ENCODE peak calls at places on chromosomes 5 and 9, in four cellular contexts. One of them, this sample, is unnamed.

GRCh38 chr9:112046181-112046580 is 128.9 kb downstream of the SUSD1 start:
- DNase-seq in glutamatergic neuron: no peak
- DNase-seq in ovary: no peak
- DNase-seq in cardiac muscle cell: no peak
- DNase-seq in this sample: no peak

GRCh38 chr9:130266236-130267098 is 907 bp downstream of the HMCN2 start:
- DNase-seq in ovary: no peak
- DNase-seq in cardiac muscle cell: no peak
- DNase-seq in glutamatergic neuron: no peak
- DNase-seq in this sample: no peak

GRCh38 chr9:74218374-74219063 is 278.6 kb upstream of the RORB start:
- DNase-seq in glutamatergic neuron: no peak
- DNase-seq in ovary: no peak
- DNase-seq in cardiac muscle cell: no peak
- DNase-seq in this sample: no peak

GRCh38 chr5:181028032-181028819 is 11.8 kb upstream of the BTNL9 start:
- DNase-seq in glutamatergic neuron: no peak
- DNase-seq in ovary: no peak
- DNase-seq in cardiac muscle cell: no peak
- DNase-seq in this sample: no peak

GRCh38 chr5:7850533-7851239 is at the start of gene CFAP90:
- DNase-seq in cardiac muscle cell: peak
- DNase-seq in glutamatergic neuron: peak
- DNase-seq in ovary: peak
- DNase-seq in this sample: peak

GRCh38 chr9:75071530-75072122 is 16.3 kb downstream of the NMRK1 start:
- DNase-seq in glutamatergic neuron: no peak
- DNase-seq in cardiac muscle cell: no peak
- DNase-seq in ovary: no peak
- DNase-seq in this sample: no peak

GRCh38 chr9:13841801-13842462 is 472.0 kb downstream of the NFIB start:
- DNase-seq in cardiac muscle cell: peak
- DNase-seq in ovary: no peak
- DNase-seq in glutamatergic neuron: no peak
- DNase-seq in this sample: no peak

GRCh38 chr9:98120476-98120875 is 1.5 kb upstream of the TRIM14 start:
- DNase-seq in glutamatergic neuron: no peak
- DNase-seq in ovary: no peak
- DNase-seq in cardiac muscle cell: no peak
- DNase-seq in this sample: no peak

GRCh38 chr9:117958726-117959125 is 254.5 kb downstream of the TLR4 start:
- DNase-seq in ovary: no peak
- DNase-seq in cardiac muscle cell: no peak
- DNase-seq in glutamatergic neuron: no peak
- DNase-seq in this sample: no peak

GRCh38 chr5:137632716-137633115 is 103.2 kb downstream of the KLHL3 start:
- DNase-seq in ovary: no peak
- DNase-seq in glutamatergic neuron: no peak
- DNase-seq in cardiac muscle cell: no peak
- DNase-seq in this sample: no peak

GRCh38 chr9:134625361-134626140 is 16.1 kb upstream of the COL5A1 start:
- DNase-seq in cardiac muscle cell: no peak
- DNase-seq in glutamatergic neuron: no peak
- DNase-seq in ovary: no peak
- DNase-seq in this sample: no peak

GRCh38 chr9:100785946-100786345 is 208.1 kb downstream of the CAVIN4 start:
- DNase-seq in cardiac muscle cell: no peak
- DNase-seq in ovary: no peak
- DNase-seq in glutamatergic neuron: no peak
- DNase-seq in this sample: no peak

GRCh38 chr9:118637681-118638080 is 731.6 kb downstream of the BRINP1 start:
- DNase-seq in glutamatergic neuron: no peak
- DNase-seq in ovary: no peak
- DNase-seq in cardiac muscle cell: no peak
- DNase-seq in this sample: no peak

GRCh38 chr5:40605295-40605958 is 74.3 kb upstream of the PTGER4 start:
- DNase-seq in glutamatergic neuron: no peak
- DNase-seq in cardiac muscle cell: no peak
- DNase-seq in ovary: no peak
- DNase-seq in this sample: no peak

GRCh38 chr9:14221119-14221518 is 92.8 kb downstream of the NFIB start:
- DNase-seq in cardiac muscle cell: no peak
- DNase-seq in glutamatergic neuron: no peak
- DNase-seq in ovary: no peak
- DNase-seq in this sample: no peak

GRCh38 chr9:17799383-17799782 is 220.5 kb downstream of the SH3GL2 start:
- DNase-seq in glutamatergic neuron: no peak
- DNase-seq in cardiac muscle cell: no peak
- DNase-seq in ovary: no peak
- DNase-seq in this sample: no peak

GRCh38 chr9:131585375-131585774 is 40.1 kb downstream of the PRRT1B start:
- DNase-seq in cardiac muscle cell: no peak
- DNase-seq in ovary: peak
- DNase-seq in glutamatergic neuron: no peak
- DNase-seq in this sample: no peak

GRCh38 chr9:134413890-134414731 is 87.9 kb downstream of the RXRA start:
- DNase-seq in cardiac muscle cell: no peak
- DNase-seq in glutamatergic neuron: no peak
- DNase-seq in ovary: no peak
- DNase-seq in this sample: no peak

GRCh38 chr9:132942541-132943182 is 1.8 kb downstream of the TSC1 start:
- DNase-seq in glutamatergic neuron: no peak
- DNase-seq in ovary: no peak
- DNase-seq in cardiac muscle cell: no peak
- DNase-seq in this sample: no peak

GRCh38 chr5:89265511-89266169 is 382.7 kb upstream of the MEF2C start:
- DNase-seq in cardiac muscle cell: no peak
- DNase-seq in glutamatergic neuron: no peak
- DNase-seq in ovary: no peak
- DNase-seq in this sample: no peak

GRCh38 chr9:120711354-120711753 is 2.9 kb downstream of the MEGF9 start:
- DNase-seq in glutamatergic neuron: no peak
- DNase-seq in cardiac muscle cell: no peak
- DNase-seq in ovary: no peak
- DNase-seq in this sample: no peak

GRCh38 chr5:173191561-173191960 is 43.4 kb downstream of the NKX2-5 start:
- DNase-seq in glutamatergic neuron: no peak
- DNase-seq in ovary: no peak
- DNase-seq in cardiac muscle cell: no peak
- DNase-seq in this sample: no peak

GRCh38 chr9:33426843-33427293 is 20.5 kb downstream of the AQP3 start:
- DNase-seq in cardiac muscle cell: no peak
- DNase-seq in ovary: no peak
- DNase-seq in glutamatergic neuron: no peak
- DNase-seq in this sample: no peak

GRCh38 chr5:52995095-52995494 is 5.9 kb downstream of the ITGA2 start:
- DNase-seq in glutamatergic neuron: no peak
- DNase-seq in ovary: no peak
- DNase-seq in cardiac muscle cell: no peak
- DNase-seq in this sample: no peak

GRCh38 chr9:17116400-17116837 is 18.4 kb upstream of the CNTLN start:
- DNase-seq in cardiac muscle cell: peak
- DNase-seq in glutamatergic neuron: no peak
- DNase-seq in ovary: no peak
- DNase-seq in this sample: no peak

GRCh38 chr5:56148453-56148971 is 84.6 kb downstream of the ANKRD55 start:
- DNase-seq in ovary: no peak
- DNase-seq in cardiac muscle cell: no peak
- DNase-seq in glutamatergic neuron: no peak
- DNase-seq in this sample: no peak

GRCh38 chr9:136044971-136045594 is 50.0 kb downstream of the NACC2 start:
- DNase-seq in cardiac muscle cell: no peak
- DNase-seq in glutamatergic neuron: no peak
- DNase-seq in ovary: no peak
- DNase-seq in this sample: no peak

GRCh38 chr9:136044207-136044970 is 50.7 kb downstream of the NACC2 start:
- DNase-seq in glutamatergic neuron: no peak
- DNase-seq in cardiac muscle cell: no peak
- DNase-seq in ovary: no peak
- DNase-seq in this sample: no peak

GRCh38 chr9:136047076-136047774 is 47.9 kb downstream of the NACC2 start:
- DNase-seq in ovary: no peak
- DNase-seq in cardiac muscle cell: no peak
- DNase-seq in glutamatergic neuron: no peak
- DNase-seq in this sample: no peak

GRCh38 chr9:136046555-136046921 is 48.6 kb downstream of the NACC2 start:
- DNase-seq in ovary: no peak
- DNase-seq in cardiac muscle cell: no peak
- DNase-seq in glutamatergic neuron: no peak
- DNase-seq in this sample: no peak

GRCh38 chr9:136045595-136046554 is 49.2 kb downstream of the NACC2 start:
- DNase-seq in glutamatergic neuron: no peak
- DNase-seq in ovary: no peak
- DNase-seq in cardiac muscle cell: no peak
- DNase-seq in this sample: no peak
- TF ChIP-seq CTCF in glutamatergic neuron: no peak
- TF ChIP-seq CTCF in ovary: no peak
- TF ChIP-seq CTCF in cardiac muscle cell: no peak
- TF ChIP-seq CTCF in this sample: no peak

GRCh38 chr9:69674112-69674511 is 1.9 kb upstream of the APBA1 start:
- DNase-seq in ovary: no peak
- DNase-seq in cardiac muscle cell: no peak
- DNase-seq in glutamatergic neuron: no peak
- DNase-seq in this sample: no peak
- TF ChIP-seq CTCF in ovary: no peak
- TF ChIP-seq CTCF in cardiac muscle cell: no peak
- TF ChIP-seq CTCF in glutamatergic neuron: no peak
- TF ChIP-seq CTCF in this sample: no peak

GRCh38 chr5:16931334-16932110 is 4.6 kb downstream of the MYO10 start:
- DNase-seq in cardiac muscle cell: peak
- DNase-seq in ovary: no peak
- DNase-seq in glutamatergic neuron: no peak
- DNase-seq in this sample: no peak
- TF ChIP-seq CTCF in cardiac muscle cell: no peak
- TF ChIP-seq CTCF in ovary: no peak
- TF ChIP-seq CTCF in glutamatergic neuron: no peak
- TF ChIP-seq CTCF in this sample: no peak

DNA sequence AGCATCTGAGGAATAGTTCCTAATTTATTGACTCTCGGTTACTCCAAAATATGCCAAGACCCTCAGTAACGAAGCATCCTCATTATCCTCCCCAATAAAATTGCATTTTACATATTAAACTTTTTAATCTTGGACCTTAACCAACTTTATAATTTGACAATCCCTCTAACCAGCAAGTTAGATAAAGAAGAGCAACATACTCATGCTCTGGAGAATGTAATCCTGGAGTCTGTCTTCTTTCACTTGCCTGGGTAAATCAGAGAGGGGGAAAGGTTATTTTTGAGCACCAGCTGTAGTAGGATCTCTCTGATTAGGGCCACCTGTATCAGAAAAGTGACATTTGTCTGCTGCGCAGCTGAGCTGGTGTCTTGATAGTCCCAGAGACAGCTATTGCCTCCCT is 59.8 kb downstream of the NDFIP1 start:
- DNase-seq in glutamatergic neuron: no peak
- DNase-seq in ovary: no peak
- DNase-seq in cardiac muscle cell: no peak
- DNase-seq in this sample: no peak
- TF ChIP-seq CTCF in glutamatergic neuron: no peak
- TF ChIP-seq CTCF in ovary: no peak
- TF ChIP-seq CTCF in cardiac muscle cell: no peak
- TF ChIP-seq CTCF in this sample: no peak

GRCh38 chr9:129026442-129027223 is 1.5 kb downstream of the SH3GLB2 start:
- DNase-seq in ovary: no peak
- DNase-seq in cardiac muscle cell: peak
- DNase-seq in glutamatergic neuron: peak
- DNase-seq in this sample: no peak

GRCh38 chr9:129030191-129030590 is 2.1 kb upstream of the SH3GLB2 start:
- DNase-seq in glutamatergic neuron: no peak
- DNase-seq in cardiac muscle cell: no peak
- DNase-seq in ovary: no peak
- DNase-seq in this sample: no peak

GRCh38 chr9:129027685-129028191 is 393 bp downstream of the SH3GLB2 start:
- DNase-seq in glutamatergic neuron: peak
- DNase-seq in cardiac muscle cell: no peak
- DNase-seq in ovary: peak
- DNase-seq in this sample: no peak

GRCh38 chr9:129027224-129027684 is 877 bp downstream of the SH3GLB2 start:
- DNase-seq in cardiac muscle cell: no peak
- DNase-seq in glutamatergic neuron: no peak
- DNase-seq in ovary: no peak
- DNase-seq in this sample: no peak

GRCh38 chr9:129028192-129028966 is at the start of gene SH3GLB2:
- DNase-seq in ovary: peak
- DNase-seq in glutamatergic neuron: peak
- DNase-seq in cardiac muscle cell: peak
- DNase-seq in this sample: peak
- TF ChIP-seq CTCF in ovary: peak
- TF ChIP-seq CTCF in glutamatergic neuron: peak
- TF ChIP-seq CTCF in cardiac muscle cell: peak
- TF ChIP-seq CTCF in this sample: peak

DNA sequence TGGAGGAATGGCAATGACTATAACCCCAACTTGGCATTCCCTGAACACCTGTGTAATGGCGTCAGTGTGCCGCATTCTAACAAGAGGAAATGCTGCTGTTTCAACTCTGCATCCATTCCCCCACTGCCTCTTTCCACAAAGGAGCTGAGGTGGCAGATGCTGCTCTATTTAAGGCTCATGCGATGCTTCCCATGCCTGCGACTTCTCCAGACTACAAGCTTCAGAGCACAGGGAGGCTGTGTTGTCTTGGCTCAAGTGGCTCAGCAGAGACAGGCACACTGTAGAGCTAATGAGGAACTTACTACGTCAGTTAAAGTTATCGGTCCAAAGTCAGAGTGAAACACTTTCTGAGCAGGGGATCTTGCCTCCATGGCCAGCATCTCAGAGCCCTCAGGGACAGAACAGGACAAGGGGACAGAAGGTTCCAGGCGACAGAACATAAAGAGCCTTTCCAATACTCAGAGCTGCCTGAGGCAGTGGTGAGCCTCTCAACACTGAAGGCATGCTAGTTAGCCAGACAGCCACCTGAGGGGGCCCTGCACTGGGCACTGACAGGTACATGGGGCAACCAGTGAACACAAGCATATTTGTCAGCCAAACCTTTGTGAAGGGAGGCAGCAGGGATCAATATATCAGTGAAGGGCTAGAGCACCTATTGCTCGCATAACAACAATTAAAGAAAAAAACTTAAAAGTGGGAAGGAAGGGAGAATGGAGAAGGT is 21.8 kb downstream of the TNIP1 start:
- DNase-seq in glutamatergic neuron: no peak
- DNase-seq in ovary: no peak
- DNase-seq in cardiac muscle cell: no peak
- DNase-seq in this sample: no peak
- TF ChIP-seq CTCF in glutamatergic neuron: no peak
- TF ChIP-seq CTCF in ovary: no peak
- TF ChIP-seq CTCF in cardiac muscle cell: no peak
- TF ChIP-seq CTCF in this sample: no peak

GRCh38 chr5:57303985-57304384 is 130.1 kb downstream of the GPBP1 start:
- DNase-seq in cardiac muscle cell: no peak
- DNase-seq in glutamatergic neuron: no peak
- DNase-seq in ovary: no peak
- DNase-seq in this sample: no peak
- TF ChIP-seq CTCF in cardiac muscle cell: no peak
- TF ChIP-seq CTCF in glutamatergic neuron: no peak
- TF ChIP-seq CTCF in ovary: no peak
- TF ChIP-seq CTCF in this sample: peak

This sample was measured in neural crest cell.